ENCODE peak calls at places on chromosomes 6 and 20, in five cellular contexts. U, J, N, S and Z are unnamed samples.

GRCh38 chr6:24330137-24330732 is 27.6 kb downstream of the DCDC2 start:
- DNase-seq in U (no peak), J (no peak), N (no peak), S (no peak), Z (no peak)

GRCh38 chr6:11618533-11618932 is 81.0 kb downstream of the TMEM170B start:
- DNase-seq in U (no peak), J (no peak), N (no peak), S (peak; percentile 41), Z (no peak)

GRCh38 chr20:41664584-41664983 is 46.4 kb upstream of the CHD6 start:
- DNase-seq in U (no peak), J (no peak), N (no peak), S (no peak), Z (no peak)

GRCh38 chr6:37344308-37344707 is 9.5 kb upstream of the RNF8 start:
- DNase-seq in U (no peak), J (no peak), N (no peak), S (no peak), Z (no peak)

GRCh38 chr20:23222531-23223200 is 127.9 kb upstream of the NXT1 start:
- DNase-seq in U (no peak), J (no peak), N (no peak), S (no peak), Z (no peak)

GRCh38 chr6:73309784-73310502 is 44.1 kb downstream of the DPPA5 start:
- DNase-seq in U (peak; percentile 55), J (no peak), N (peak; percentile 68), S (peak; percentile 49), Z (no peak)

GRCh38 chr20:33732166-33732970 is 572 bp downstream of the ZNF341 start:
- DNase-seq in U (no peak), J (no peak), N (peak; percentile 92), S (peak; percentile 59), Z (no peak)

GRCh38 chr6:136723780-136724179 is 68.5 kb downstream of the MAP3K5 start:
- DNase-seq in U (no peak), J (no peak), N (peak; percentile 30), S (no peak), Z (no peak)

GRCh38 chr6:48837744-48838143 is 625.3 kb downstream of the MMUT start:
- DNase-seq in U (no peak), J (no peak), N (no peak), S (no peak), Z (no peak)

GRCh38 chr6:106490453-106490852 is 129.9 kb downstream of the CRYBG1 start:
- DNase-seq in U (no peak), J (no peak), N (no peak), S (no peak), Z (no peak)

GRCh38 chr6:68071740-68072139 is 563.3 kb upstream of the ADGRB3 start:
- DNase-seq in U (no peak), J (no peak), N (no peak), S (no peak), Z (no peak)

GRCh38 chr6:154511735-154512097 is 1.2 kb upstream of the CNKSR3 start:
- DNase-seq in U (no peak), J (no peak), N (no peak), S (no peak), Z (no peak)

GRCh38 chr6:29847871-29848630 is 20.4 kb downstream of the HLA-G start:
- DNase-seq in U (peak; percentile 51), J (peak; percentile 61), N (peak; percentile 80), S (peak; percentile 38), Z (no peak)

GRCh38 chr6:113381232-113381631 is 475.9 kb upstream of the MARCKS start:
- DNase-seq in U (no peak), J (no peak), N (no peak), S (no peak), Z (no peak)

GRCh38 chr6:11043552-11043960 is 549 bp downstream of the ELOVL2 start:
- DNase-seq in U (no peak), J (no peak), N (no peak), S (no peak), Z (no peak)

GRCh38 chr20:33373735-33374605 is 27.3 kb downstream of the CDK5RAP1 start:
- DNase-seq in U (peak; percentile 97), J (no peak), N (peak; percentile 45), S (peak; percentile 28), Z (peak; percentile 43)

GRCh38 chr6:170288091-170288631 is 2.7 kb downstream of the DLL1 start:
- DNase-seq in U (no peak), J (no peak), N (no peak), S (no peak), Z (no peak)

GRCh38 chr20:805713-806112 is 27.8 kb upstream of the FAM110A start:
- DNase-seq in U (no peak), J (no peak), N (no peak), S (no peak), Z (no peak)

GRCh38 chr6:151034825-151035781 is 169.6 kb downstream of the MTHFD1L start:
- DNase-seq in U (no peak), J (no peak), N (no peak), S (no peak), Z (no peak)

GRCh38 chr6:118708736-118709135 is 57.3 kb upstream of the CEP85L start:
- DNase-seq in U (peak; percentile 32), J (no peak), N (no peak), S (no peak), Z (peak; percentile 51)

GRCh38 chr6:120938164-120938875 is 396.0 kb downstream of the TBC1D32 start:
- DNase-seq in U (no peak), J (no peak), N (no peak), S (no peak), Z (no peak)

GRCh38 chr20:7361321-7361720 is 578.9 kb downstream of the HAO1 start:
- DNase-seq in U (no peak), J (no peak), N (no peak), S (no peak), Z (no peak)

GRCh38 chr6:110999634-111000270 is 17.9 kb downstream of the RPF2 start:
- DNase-seq in U (no peak), J (no peak), N (no peak), S (no peak), Z (no peak)

GRCh38 chr6:84921891-84922290 is 157.5 kb upstream of the TBX18 start:
- DNase-seq in U (no peak), J (no peak), N (no peak), S (no peak), Z (no peak)

GRCh38 chr20:1187605-1188171 is 2.9 kb upstream of the TMEM74B start:
- DNase-seq in U (no peak), J (no peak), N (no peak), S (no peak), Z (no peak)

GRCh38 chr6:85576479-85576878 is 17.2 kb downstream of the SNX14 start:
- DNase-seq in U (no peak), J (no peak), N (no peak), S (no peak), Z (no peak)

GRCh38 chr6:44126320-44127149 is 717 bp downstream of the MRPL14 start:
- DNase-seq in U (no peak), J (no peak), N (peak; percentile 48), S (peak; percentile 86), Z (no peak)

GRCh38 chr6:152099816-152100618 is 292.5 kb downstream of the ESR1 start:
- DNase-seq in U (no peak), J (no peak), N (no peak), S (no peak), Z (no peak)

GRCh38 chr20:62288535-62289105 is 14.2 kb upstream of the ADRM1 start:
- DNase-seq in U (no peak), J (no peak), N (no peak), S (no peak), Z (no peak)

GRCh38 chr20:940926-941325 is 24.8 kb upstream of the ANGPT4 start:
- DNase-seq in U (no peak), J (no peak), N (no peak), S (no peak), Z (no peak)

GRCh38 chr6:82861121-82861520 is 204.5 kb downstream of the UBE3D start:
- DNase-seq in U (no peak), J (no peak), N (no peak), S (no peak), Z (no peak)

GRCh38 chr6:5497896-5498578 is 236.7 kb downstream of the FARS2 start:
- DNase-seq in U (peak; percentile 58), J (no peak), N (no peak), S (peak; percentile 91), Z (no peak)

DNA sequence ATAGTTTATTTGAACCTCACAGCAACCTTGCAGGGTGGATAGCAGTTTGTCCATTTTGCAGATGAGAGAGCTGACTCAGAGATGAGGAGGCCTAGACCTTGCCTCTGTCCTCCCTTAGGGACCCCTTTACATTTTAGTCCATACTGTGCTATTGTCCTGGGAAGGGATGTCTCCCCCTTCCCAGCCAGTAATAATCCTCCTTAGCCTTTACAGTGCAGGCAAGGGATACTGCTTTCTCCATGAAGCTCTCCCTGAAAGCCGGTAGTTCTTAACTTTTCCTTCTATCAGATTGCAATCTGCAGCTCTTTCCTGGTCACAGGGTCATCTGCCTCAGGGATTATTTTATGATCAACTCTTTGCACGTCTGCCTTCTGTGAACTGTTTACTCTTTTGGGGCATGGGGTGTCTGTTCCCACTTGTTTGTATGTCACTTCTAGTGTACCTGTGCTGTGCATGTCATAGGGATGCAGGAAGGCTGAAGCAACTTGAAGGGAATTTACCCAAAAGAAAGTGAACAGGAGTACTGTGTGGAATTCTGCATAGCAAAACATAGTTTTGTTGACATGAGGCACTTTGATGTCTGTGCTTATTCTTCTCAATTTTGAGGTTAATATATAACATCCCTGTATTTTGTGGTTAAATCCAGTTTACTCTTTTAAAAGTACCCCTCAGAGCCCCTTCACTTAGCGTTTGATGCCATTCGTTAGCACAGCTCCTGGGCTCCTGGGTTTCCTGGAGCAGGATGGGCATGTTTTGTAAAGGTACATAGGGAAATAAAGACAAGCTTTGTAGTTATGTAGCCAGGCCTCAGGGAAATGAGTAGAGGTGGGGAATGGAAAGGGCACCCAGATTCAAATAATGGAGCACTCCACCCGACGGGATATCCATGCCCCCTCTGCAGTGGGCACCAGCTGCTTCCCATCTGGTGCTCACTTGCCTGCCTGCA is 38.1 kb downstream of the DHX35 start:
- DNase-seq in U (no peak), J (no peak), N (no peak), S (no peak), Z (no peak)
- H3K27ac ChIP-seq in U (no peak overlapping the region), J (no peak overlapping the region), N (no peak overlapping the region), S (no peak overlapping the region), Z (no peak overlapping the region)

GRCh38 chr6:166929534-166930189 is 26.7 kb downstream of the RNASET2 start:
- DNase-seq in U (no peak), J (no peak), N (no peak), S (no peak), Z (no peak)
- H3K27ac ChIP-seq in U (no peak overlapping the region), J (no peak overlapping the region), N (no peak overlapping the region), S (no peak overlapping the region), Z (no peak overlapping the region)

GRCh38 chr6:112198582-112198981 is 55.8 kb downstream of the LAMA4 start:
- DNase-seq in U (no peak), J (no peak), N (no peak), S (no peak), Z (no peak)
- H3K27ac ChIP-seq in U (no peak overlapping the region), J (no peak overlapping the region), N (no peak overlapping the region), S (no peak overlapping the region), Z (no peak overlapping the region)

GRCh38 chr6:17632929-17633328 is 32.8 kb downstream of the FAM8A1 start:
- DNase-seq in U (no peak), J (no peak), N (no peak), S (no peak), Z (no peak)

GRCh38 chr6:17629824-17630510 is 29.9 kb downstream of the FAM8A1 start:
- DNase-seq in U (no peak), J (no peak), N (no peak), S (no peak), Z (no peak)

GRCh38 chr6:17630511-17631073 is 30.5 kb downstream of the FAM8A1 start:
- DNase-seq in U (no peak), J (no peak), N (no peak), S (peak; percentile 39), Z (no peak)

GRCh38 chr6:17635568-17635967 is 35.5 kb downstream of the FAM8A1 start:
- DNase-seq in U (no peak), J (no peak), N (no peak), S (no peak), Z (no peak)

GRCh38 chr6:17633465-17634188 is 33.5 kb downstream of the FAM8A1 start:
- DNase-seq in U (no peak), J (no peak), N (no peak), S (no peak), Z (no peak)
- H3K27ac ChIP-seq in U (no peak overlapping the region), J (no peak overlapping the region), N (no peak overlapping the region), S (no peak overlapping the region), Z (no peak overlapping the region)